ENCODE peak calls at places on chromosomes 6 and 20, in five cellular contexts. Q is activated naive CD4-positive, alpha-beta T cell treated with anti-CD3 and anti-CD28 coated beads for 36 hours; P is SIG-M5; H is neural crest cell; U is RWPE1. Z is an unnamed sample.

GRCh38 chr20:11270566-11270965 is 596.8 kb upstream of the JAG1 start:
- DNase-seq in Q (no peak), P (no peak), H (no peak), U (no peak), Z (no peak)

GRCh38 chr6:110874880-110875547 is 429 bp downstream of the AMD1 start:
- DNase-seq in Q (peak; percentile 52), P (no peak), H (peak; percentile 29), U (peak; percentile 26), Z (no peak)

GRCh38 chr6:38528196-38528965 is 111.3 kb downstream of the BTBD9 start:
- DNase-seq in Q (no peak), P (no peak), H (no peak), U (no peak), Z (no peak)

GRCh38 chr6:28587746-28588075 is 62.0 kb downstream of the GPX5 start:
- DNase-seq in Q (no peak), P (no peak), H (no peak), U (no peak), Z (no peak)

GRCh38 chr6:17808609-17809008 is 101.9 kb upstream of the NUP153 start:
- DNase-seq in Q (no peak), P (no peak), H (no peak), U (no peak), Z (no peak)

GRCh38 chr6:75230484-75231325 is 12.9 kb downstream of the COX7A2 start:
- DNase-seq in Q (peak; percentile 16), P (no peak), H (peak; percentile 34), U (peak; percentile 66), Z (no peak)

GRCh38 chr6:167157414-167157813 is 366 bp downstream of the GPR31 start:
- DNase-seq in Q (no peak), P (no peak), H (no peak), U (no peak), Z (no peak)

GRCh38 chr20:48056218-48056617 is 270.9 kb upstream of the SULF2 start:
- DNase-seq in Q (no peak), P (no peak), H (no peak), U (no peak), Z (no peak)

GRCh38 chr20:50729925-50730764 is 1.2 kb upstream of the PARD6B start:
- DNase-seq in Q (no peak), P (no peak), H (no peak), U (peak; percentile 34), Z (no peak)